ENCODE peak calls at places on chromosomes 2 and 18, in ten cellular contexts. N, V, A, I, L, P, K, M, U and B are unnamed samples.

GRCh38 chr2:141015339-141016047 is 1115.3 kb downstream of the LRP1B start:
- DNase-seq in N (no peak), A (no peak), I (no peak), L (no peak), M (no peak), K (no peak), U (no peak), V (no peak), P (no peak), B (no peak)

GRCh38 chr2:240107386-240107785 is 28.7 kb downstream of the COPS9 start:
- DNase-seq in A (no peak), K (no peak), V (no peak), P (no peak), L (no peak), U (no peak), I (no peak), M (no peak), N (no peak), B (no peak)

GRCh38 chr18:41660654-41661053 is 294.4 kb upstream of the PIK3C3 start:
- DNase-seq in V (no peak), P (no peak), I (no peak), K (no peak), L (peak; percentile 82), M (no peak), U (no peak), N (no peak), A (no peak), B (no peak)

GRCh38 chr2:151544449-151544848 is 134.7 kb downstream of the RIF1 start:
- DNase-seq in U (no peak), V (no peak), A (no peak), P (no peak), M (no peak), N (no peak), K (no peak), L (no peak), I (peak; percentile 67), B (no peak)

GRCh38 chr18:13381331-13381730 is 162.8 kb downstream of the LDLRAD4 start:
- DNase-seq in L (no peak), P (no peak), N (no peak), V (no peak), I (no peak), K (no peak), M (no peak), U (peak; percentile 60), A (no peak), B (no peak)

GRCh38 chr2:135985826-135986393 is 484 bp upstream of the DARS1 start:
- DNase-seq in V (no peak), L (no peak), M (no peak), N (peak; percentile 12), I (no peak), P (no peak), U (no peak), A (no peak), K (no peak), B (no peak)

GRCh38 chr2:174764281-174765063 is at the start of gene CHRNA1:
- DNase-seq in P (no peak), K (no peak), A (no peak), L (no peak), N (no peak), M (no peak), U (no peak), I (peak; percentile 21), V (no peak), B (no peak)

GRCh38 chr2:19367346-19367745 is 8.9 kb upstream of the OSR1 start:
- DNase-seq in A (no peak), M (no peak), I (peak; percentile 68), V (no peak), U (no peak), L (no peak), K (no peak), N (no peak), P (no peak), B (no peak)

GRCh38 chr2:219531639-219532377 is 11.8 kb downstream of the CHPF start:
- DNase-seq in N (no peak), A (no peak), K (no peak), P (no peak), U (no peak), V (no peak), M (no peak), I (no peak), L (no peak), B (no peak)

GRCh38 chr18:43393174-43393573 is 115.9 kb upstream of the SYT4 start:
- DNase-seq in U (no peak), P (peak; percentile 24), K (no peak), A (no peak), M (no peak), L (no peak), I (no peak), N (no peak), V (no peak), B (no peak)
- H3K4me3 ChIP-seq in U (no peak overlapping the region), P (no peak overlapping the region), K (no peak overlapping the region), A (no peak overlapping the region), M (no peak overlapping the region), L (no peak overlapping the region), I (no peak overlapping the region), N (no peak overlapping the region), V (no peak overlapping the region), B (no peak overlapping the region)

GRCh38 chr2:10158681-10159080 is 36.1 kb downstream of the RRM2 start:
- DNase-seq in K (no peak), A (no peak), V (no peak), N (no peak), P (no peak), L (no peak), I (no peak), M (no peak), U (no peak), B (no peak)

GRCh38 chr2:10159486-10160160 is 37.1 kb downstream of the RRM2 start:
- DNase-seq in N (no peak), I (no peak), U (no peak), K (no peak), P (no peak), A (no peak), M (no peak), V (no peak), L (no peak), B (no peak)

GRCh38 chr2:10160226-10160955 is 37.9 kb downstream of the RRM2 start:
- DNase-seq in I (no peak), K (no peak), M (no peak), V (no peak), L (no peak), U (no peak), P (no peak), N (no peak), A (no peak), B (no peak)

GRCh38 chr2:10157293-10157692 is 34.8 kb downstream of the RRM2 start:
- DNase-seq in K (no peak), L (no peak), V (no peak), P (no peak), A (no peak), U (no peak), N (peak; percentile 44), I (no peak), M (no peak), B (no peak)

GRCh38 chr2:10159086-10159485 is 36.5 kb downstream of the RRM2 start:
- DNase-seq in P (no peak), U (no peak), L (no peak), A (no peak), M (no peak), I (no peak), V (no peak), N (no peak), K (no peak), B (no peak)
- H3K4me3 ChIP-seq in P (no peak overlapping the region), U (no peak overlapping the region), L (no peak overlapping the region), A (no peak overlapping the region), M (no peak overlapping the region), I (no peak overlapping the region), V (no peak overlapping the region), N (no peak overlapping the region), K (no peak overlapping the region), B (no peak overlapping the region)

GRCh38 chr2:21303876-21304275 is 180.1 kb downstream of the TDRD15 start:
- DNase-seq in L (no peak), I (no peak), P (no peak), V (no peak), K (no peak), M (no peak), U (no peak), A (no peak), N (no peak), B (no peak)

GRCh38 chr2:21306235-21306634 is 182.5 kb downstream of the TDRD15 start:
- DNase-seq in U (no peak), P (no peak), K (no peak), V (no peak), I (no peak), N (no peak), A (no peak), M (no peak), L (no peak), B (no peak)

GRCh38 chr2:21307037-21307436 is 183.3 kb downstream of the TDRD15 start:
- DNase-seq in P (no peak), U (no peak), N (no peak), V (no peak), I (no peak), K (no peak), L (no peak), M (no peak), A (no peak), B (no peak)

GRCh38 chr2:21301871-21302433 is 178.2 kb downstream of the TDRD15 start:
- DNase-seq in U (no peak), K (no peak), P (no peak), M (no peak), V (no peak), L (no peak), I (no peak), A (no peak), N (no peak), B (no peak)

DNA sequence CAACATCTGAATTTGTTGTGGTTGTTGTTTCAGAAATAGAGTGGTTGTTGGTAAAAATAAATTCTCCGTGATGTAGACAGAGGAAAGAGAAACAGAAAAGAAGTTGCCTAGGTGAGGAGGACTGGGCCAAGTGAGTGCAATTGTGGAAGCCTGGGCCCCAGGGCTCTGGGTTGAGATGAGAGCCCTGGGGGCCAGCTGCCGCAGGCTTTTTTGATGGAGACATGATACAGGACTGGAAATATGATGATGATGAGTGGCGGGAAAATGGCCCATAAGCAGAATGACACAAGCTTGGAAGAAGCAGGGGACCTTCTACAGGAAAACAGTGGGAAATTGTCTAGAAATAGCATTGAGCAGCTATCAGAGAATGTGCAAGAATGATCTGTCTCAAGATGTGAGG is 181.8 kb downstream of the TDRD15 start:
- DNase-seq in U (no peak), M (no peak), P (no peak), V (no peak), K (no peak), A (no peak), N (no peak), I (no peak), L (no peak), B (no peak)
- H3K4me3 ChIP-seq in U (no peak overlapping the region), M (no peak overlapping the region), P (no peak overlapping the region), V (no peak overlapping the region), K (no peak overlapping the region), A (no peak overlapping the region), N (no peak overlapping the region), I (no peak overlapping the region), L (no peak overlapping the region), B (no peak overlapping the region)

DNA sequence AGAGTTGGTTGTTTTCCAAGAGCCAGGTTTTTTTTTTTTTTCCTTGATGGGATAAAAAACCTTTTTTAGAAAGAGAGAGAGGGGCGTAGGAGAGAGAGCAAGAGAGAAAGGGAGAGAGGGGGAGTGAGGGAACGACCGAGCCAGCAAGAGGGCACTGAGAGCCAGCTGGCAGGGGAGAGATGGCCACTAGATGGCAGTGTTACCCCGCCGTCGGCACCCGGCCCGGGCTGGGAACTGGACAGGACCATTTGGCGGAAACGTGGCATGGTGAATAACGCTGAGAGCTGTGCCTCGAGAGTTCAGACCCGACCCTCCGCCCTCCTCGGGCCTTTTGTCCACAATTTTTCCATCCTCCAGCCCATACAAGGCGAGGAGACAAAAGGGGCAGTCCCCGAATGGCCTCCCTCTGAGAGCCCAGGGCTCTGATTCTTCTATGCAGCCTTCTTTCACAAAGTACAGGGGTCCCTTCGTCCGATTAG is 286.7 kb upstream of the VRK2 start:
- DNase-seq in N (peak; percentile 71), K (peak; percentile 61), M (peak; percentile 3), A (no peak), L (peak; percentile 49), P (peak; percentile 91), V (peak; percentile 78), U (peak; percentile 90), I (peak; percentile 88), B (peak; percentile 59)
- H3K4me3 ChIP-seq in N (peak overlapping the region; percentile 25), K (peak overlapping the region; percentile 40), M (peak overlapping the region; percentile 49), A (peak overlapping the region; percentile 74), L (peak overlapping the region; percentile 13), P (no peak overlapping the region), V (no peak overlapping the region), U (peak overlapping the region; percentile 26), I (peak overlapping the region; percentile 67), B (no peak overlapping the region)